ENCODE peak calls at places on chromosomes 5 and 9, in four cellular contexts. I is HCT116, N is GM23338, Z is PC-9. J is an unnamed sample.

GRCh38 chr9:18447131-18447530 is 26.8 kb upstream of the ADAMTSL1 start:
- DNase-seq in I (no peak), N (no peak), Z (no peak), J (no peak)

GRCh38 chr5:151881626-151882225 is 42.9 kb downstream of the GLRA1 start:
- DNase-seq in N (peak; percentile 25), Z (no peak), I (no peak), J (no peak)

GRCh38 chr9:113580041-113580953 is 116.8 kb downstream of the RGS3 start:
- DNase-seq in I (no peak), N (no peak), Z (peak; percentile 93), J (peak; percentile 26)

GRCh38 chr9:8904971-8905370 is 1105.4 kb upstream of the DMAC1 start:
- DNase-seq in Z (no peak), N (no peak), I (no peak), J (no peak)

GRCh38 chr9:34403554-34404380 is 27.1 kb upstream of the MYORG start:
- DNase-seq in N (peak; percentile 87), Z (peak; percentile 50), I (peak; percentile 39), J (peak; percentile 30)

GRCh38 chr5:81513468-81513867 is 119.5 kb upstream of the ACOT12 start:
- DNase-seq in I (no peak), Z (no peak), N (peak; percentile 27), J (no peak)

GRCh38 chr9:73215249-73215648 is 63.6 kb downstream of the ANXA1 start:
- DNase-seq in Z (no peak), I (no peak), N (peak; percentile 95), J (no peak)

GRCh38 chr9:132768932-132769894 is 98.9 kb downstream of the GTF3C4 start:
- DNase-seq in I (no peak), N (peak; percentile 92), Z (peak; percentile 47), J (peak; percentile 35)

GRCh38 chr5:52859619-52860018 is 71.9 kb downstream of the ITGA1 start:
- DNase-seq in N (no peak), Z (no peak), I (no peak), J (no peak)

GRCh38 chr5:170585278-170585677 is 81.5 kb downstream of the KCNIP1 start:
- DNase-seq in Z (no peak), I (no peak), N (no peak), J (no peak)

GRCh38 chr9:122115176-122116035 is 22.3 kb upstream of the TTLL11 start:
- DNase-seq in N (no peak), Z (no peak), I (no peak), J (no peak)

GRCh38 chr9:99411068-99411467 is 189.0 kb downstream of the SEC61B start:
- DNase-seq in I (no peak), N (no peak), Z (peak; percentile 29), J (no peak)

GRCh38 chr9:128053560-128053959 is 13.6 kb downstream of the NAIF1 start:
- DNase-seq in N (no peak), Z (no peak), I (no peak), J (no peak)

GRCh38 chr5:610744-611730 is 1.1 kb upstream of the CEP72 start:
- DNase-seq in Z (no peak), N (no peak), I (no peak), J (no peak)

GRCh38 chr5:103373576-103374472 is 115.3 kb downstream of the MACIR start:
- DNase-seq in N (no peak), Z (no peak), I (no peak), J (no peak)

GRCh38 chr5:134435525-134435924 is 23.8 kb upstream of the CDKN2AIPNL start:
- DNase-seq in I (peak; percentile 45), Z (peak; percentile 28), N (no peak), J (no peak)

GRCh38 chr9:125204477-125204876 is 4.1 kb downstream of the RABEPK start:
- DNase-seq in Z (no peak), N (no peak), I (no peak), J (no peak)

GRCh38 chr9:125203259-125203658 is 2.9 kb downstream of the RABEPK start:
- DNase-seq in N (no peak), I (no peak), Z (no peak), J (no peak)

GRCh38 chr9:125200216-125201047 is at the start of gene RABEPK:
- DNase-seq in I (peak; percentile 80), Z (peak; percentile 96), N (peak; percentile 97), J (peak; percentile 91)
- TF ChIP-seq EZH2 in I (no peak), Z (no peak), N (no peak), J (no peak)

GRCh38 chr5:38207343-38207742 is 51.0 kb upstream of the EGFLAM start:
- DNase-seq in N (peak; percentile 68), Z (no peak), I (peak; percentile 31), J (no peak)

GRCh38 chr5:38208782-38209378 is 49.5 kb upstream of the EGFLAM start:
- DNase-seq in N (peak; percentile 80), Z (peak; percentile 32), I (peak; percentile 47), J (peak; percentile 39)

GRCh38 chr5:38211354-38211710 is 47.0 kb upstream of the EGFLAM start:
- DNase-seq in N (no peak), Z (no peak), I (no peak), J (no peak)

GRCh38 chr5:38212307-38212706 is 46.1 kb upstream of the EGFLAM start:
- DNase-seq in N (no peak), I (no peak), Z (no peak), J (no peak)

GRCh38 chr5:38210701-38211353 is 47.5 kb upstream of the EGFLAM start:
- DNase-seq in N (no peak), I (no peak), Z (no peak), J (no peak)
- H3K4me2 ChIP-seq in N (no peak overlapping the region), I (no peak overlapping the region), Z (no peak overlapping the region), J (no peak overlapping the region)

GRCh38 chr5:66004216-66004615 is 77.8 kb downstream of the ERBIN start:
- DNase-seq in I (no peak), N (no peak), Z (no peak), J (no peak)

GRCh38 chr5:65994117-65994786 is 67.9 kb downstream of the ERBIN start:
- DNase-seq in Z (no peak), N (no peak), I (no peak), J (no peak)

GRCh38 chr5:66001952-66002351 is 75.6 kb downstream of the ERBIN start:
- DNase-seq in I (no peak), N (no peak), Z (no peak), J (no peak)

GRCh38 chr5:66002415-66002814 is 76.0 kb downstream of the ERBIN start:
- DNase-seq in Z (no peak), I (no peak), N (no peak), J (peak; percentile 50)

DNA sequence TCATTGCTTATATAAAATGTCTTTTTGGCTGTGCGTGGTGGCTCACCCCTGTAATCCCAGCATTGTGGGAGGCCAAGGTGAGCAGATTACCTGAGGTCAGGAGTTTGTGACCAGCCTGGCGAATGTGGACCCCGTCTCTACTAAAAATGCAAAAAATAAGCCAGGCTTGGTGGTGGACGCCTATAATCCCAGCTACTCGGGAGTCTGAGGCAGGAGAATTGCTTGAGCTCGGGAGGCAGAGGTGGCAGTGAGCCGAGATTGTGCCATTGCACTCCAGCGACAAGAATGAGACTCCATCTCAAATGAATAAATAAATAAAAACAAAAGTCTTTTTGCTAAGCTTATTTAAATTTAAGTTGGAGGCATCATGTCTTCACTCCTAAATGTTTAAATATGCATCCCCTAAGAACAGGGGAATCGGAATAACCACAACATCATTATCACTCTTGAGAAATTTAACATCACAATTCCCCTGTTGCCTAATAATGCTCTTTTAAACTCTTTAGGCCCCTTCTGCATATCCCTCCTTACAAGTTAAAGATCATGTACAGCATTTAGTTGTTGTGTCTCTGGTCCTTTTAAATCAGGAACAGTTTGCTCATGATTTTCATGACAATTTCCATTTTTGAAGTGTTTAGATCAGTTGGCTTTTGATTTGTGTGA is 72.8 kb downstream of the ERBIN start:
- DNase-seq in I (no peak), Z (no peak), N (peak; percentile 30), J (no peak)
- H3K4me1 ChIP-seq in I (no peaks in the 10 kb centered on the region), Z (no peaks in the 10 kb centered on the region), N (peaks cover 24% of the 10 kb centered on the region), J (peaks cover 15% of the 10 kb centered on the region)

GRCh38 chr9:126682928-126683697 is 69.4 kb downstream of the LMX1B start:
- DNase-seq in Z (no peak), N (peak; percentile 40), I (no peak), J (no peak)
- TF ChIP-seq EZH2 in Z (no peak), N (peak; percentile 63), I (no peak), J (no peak)

GRCh38 chr5:40334242-40334635 is 345.5 kb upstream of the PTGER4 start:
- DNase-seq in Z (no peak), I (no peak), N (no peak), J (no peak)
- H3K4me2 ChIP-seq in Z (no peak overlapping the region), I (no peak overlapping the region), N (no peak overlapping the region), J (no peak overlapping the region)

GRCh38 chr5:177427919-177428573 is 1.6 kb downstream of the GRK6 start:
- DNase-seq in I (no peak), Z (no peak), N (no peak), J (peak; percentile 34)
- H3K4me1 ChIP-seq in I (peaks cover 28% of the 10 kb centered on the region), Z (peaks cover 23% of the 10 kb centered on the region), N (peaks cover 20% of the 10 kb centered on the region), J (peaks cover 56% of the 10 kb centered on the region)

GRCh38 chr5:64165160-64165499 is 513 bp upstream of the RNF180 start:
- DNase-seq in Z (no peak), N (peak; percentile 54), I (no peak), J (no peak)

GRCh38 chr5:64165500-64166200 is at the start of gene RNF180:
- DNase-seq in N (peak; percentile 87), I (no peak), Z (no peak), J (peak; percentile 58)

GRCh38 chr5:64164166-64164565 is 1.5 kb upstream of the RNF180 start:
- DNase-seq in Z (no peak), N (no peak), I (no peak), J (no peak)

GRCh38 chr5:64163746-64164145 is 1.9 kb upstream of the RNF180 start:
- DNase-seq in I (no peak), Z (no peak), N (no peak), J (no peak)

GRCh38 chr5:64166201-64166959 is 737 bp downstream of the RNF180 start:
- DNase-seq in I (no peak), N (peak; percentile 52), Z (no peak), J (no peak)
- TF ChIP-seq EZH2 in I (no peak), N (no peak), Z (no peak), J (no peak)

GRCh38 chr5:106454050-106454449 is 1216.7 kb downstream of the EFNA5 start:
- DNase-seq in N (no peak), I (no peak), Z (no peak), J (peak; percentile 37)

GRCh38 chr5:106454651-106455415 is 1215.9 kb downstream of the EFNA5 start:
- DNase-seq in N (peak; percentile 81), I (peak; percentile 59), Z (peak; percentile 2), J (no peak)

GRCh38 chr5:106459541-106459940 is 1211.2 kb downstream of the EFNA5 start:
- DNase-seq in N (no peak), Z (no peak), I (no peak), J (no peak)
- H3K4me2 ChIP-seq in N (no peak overlapping the region), Z (no peak overlapping the region), I (no peak overlapping the region), J (no peak overlapping the region)

GRCh38 chr5:35083150-35083549 is 35.4 kb upstream of the AGXT2 start:
- DNase-seq in Z (no peak), I (no peak), N (no peak), J (no peak)

GRCh38 chr5:35082530-35082929 is 34.8 kb upstream of the AGXT2 start:
- DNase-seq in I (no peak), Z (no peak), N (no peak), J (no peak)

GRCh38 chr5:35081134-35081533 is 33.4 kb upstream of the AGXT2 start:
- DNase-seq in I (no peak), N (no peak), Z (no peak), J (no peak)
- H3K4me1 ChIP-seq in I (no peaks in the 10 kb centered on the region), N (no peaks in the 10 kb centered on the region), Z (no peaks in the 10 kb centered on the region), J (no peaks in the 10 kb centered on the region)

J was measured in MM.1S.